ENCODE peak calls at places on chromosome 22, in ten cellular contexts. M is small intestine; W is CD4-positive, alpha-beta T cell; B is esophagus muscularis mucosa; A is breast epithelium; K is CD8-positive, alpha-beta T cell; J is A549; C is cardiac muscle cell; O is WERI-Rb-1; U is keratinocyte. Y is an unnamed sample.

GRCh38 chr22:38029901-38030300 is 27.3 kb upstream of the PICK1 start:
- DNase-seq in J (no peak), U (no peak), O (no peak), C (no peak), W (no peak), K (no peak), B (no peak), M (no peak), A (no peak), Y (no peak)

GRCh38 chr22:30262917-30263741 is 3.5 kb downstream of the OSM start:
- DNase-seq in U (no peak), O (peak; percentile 83), W (peak; percentile 71), M (peak; percentile 50), C (peak; percentile 87), B (no peak), K (peak; percentile 87), A (peak; percentile 51), J (no peak), Y (no peak)

GRCh38 chr22:24144056-24144455 is 37.2 kb upstream of the SUSD2 start:
- DNase-seq in O (no peak), A (no peak), J (no peak), M (no peak), B (no peak), U (no peak), C (no peak), K (no peak), W (no peak), Y (no peak)

GRCh38 chr22:42111798-42112197 is 18.8 kb downstream of the CYP2D6 start:
- DNase-seq in K (no peak), M (no peak), C (no peak), U (no peak), A (no peak), B (no peak), O (no peak), J (no peak), W (no peak), Y (no peak)

GRCh38 chr22:31244943-31245451 is 32.9 kb downstream of the LIMK2 start:
- DNase-seq in A (no peak), B (no peak), O (no peak), J (no peak), K (no peak), U (no peak), C (no peak), M (no peak), W (no peak), Y (no peak)

GRCh38 chr22:37776639-37777005 is 31.1 kb upstream of the GCAT start:
- DNase-seq in W (no peak), M (no peak), C (no peak), B (no peak), K (no peak), A (no peak), J (no peak), U (no peak), O (no peak), Y (no peak)

GRCh38 chr22:43085658-43086606 is 3.3 kb downstream of the TTLL1 start:
- DNase-seq in U (no peak), B (no peak), J (no peak), W (no peak), C (peak; percentile 45), K (no peak), O (no peak), A (no peak), M (peak; percentile 20), Y (no peak)

GRCh38 chr22:11605468-11605981 is 3922.5 kb upstream of the OR11H1 start:
- DNase-seq in B (peak; percentile 92), J (no peak), U (no peak), W (no peak), K (no peak), M (no peak), A (no peak), O (no peak), C (no peak), Y (no peak)

GRCh38 chr22:23002612-23003180 is 67.6 kb upstream of the GNAZ start:
- DNase-seq in A (no peak), O (no peak), U (no peak), K (no peak), C (no peak), J (no peak), M (no peak), W (no peak), B (no peak), Y (no peak)

GRCh38 chr22:44407404-44408226 is 90.4 kb downstream of the RTL6 start:
- DNase-seq in W (no peak), J (no peak), K (no peak), A (no peak), U (no peak), M (no peak), C (no peak), B (no peak), O (peak; percentile 5), Y (no peak)

GRCh38 chr22:28207281-28208030 is 288.4 kb upstream of the PITPNB start:
- DNase-seq in W (no peak), J (no peak), U (no peak), M (no peak), O (no peak), B (no peak), C (no peak), A (no peak), K (no peak), Y (no peak)

GRCh38 chr22:34645375-34645774 is 420.6 kb upstream of the ISX start:
- DNase-seq in C (peak; percentile 34), A (no peak), M (no peak), O (peak; percentile 50), J (no peak), W (no peak), B (no peak), U (no peak), K (no peak), Y (no peak)

GRCh38 chr22:19979712-19980493 is 36.7 kb downstream of the ARVCF start:
- DNase-seq in J (no peak), A (no peak), U (no peak), C (no peak), K (no peak), O (no peak), M (no peak), W (no peak), B (no peak), Y (no peak)

GRCh38 chr22:23816552-23816976 is 22.2 kb downstream of the DERL3 start:
- DNase-seq in J (no peak), A (no peak), C (no peak), M (no peak), U (no peak), B (no peak), W (no peak), O (no peak), K (no peak), Y (no peak)

GRCh38 chr22:41526802-41527799 is 17.2 kb downstream of the POLR3H start:
- DNase-seq in M (peak; percentile 36), B (no peak), K (peak; percentile 82), J (peak; percentile 66), U (no peak), A (no peak), O (peak; percentile 53), W (peak; percentile 71), C (peak; percentile 29), Y (peak; percentile 49)

DNA sequence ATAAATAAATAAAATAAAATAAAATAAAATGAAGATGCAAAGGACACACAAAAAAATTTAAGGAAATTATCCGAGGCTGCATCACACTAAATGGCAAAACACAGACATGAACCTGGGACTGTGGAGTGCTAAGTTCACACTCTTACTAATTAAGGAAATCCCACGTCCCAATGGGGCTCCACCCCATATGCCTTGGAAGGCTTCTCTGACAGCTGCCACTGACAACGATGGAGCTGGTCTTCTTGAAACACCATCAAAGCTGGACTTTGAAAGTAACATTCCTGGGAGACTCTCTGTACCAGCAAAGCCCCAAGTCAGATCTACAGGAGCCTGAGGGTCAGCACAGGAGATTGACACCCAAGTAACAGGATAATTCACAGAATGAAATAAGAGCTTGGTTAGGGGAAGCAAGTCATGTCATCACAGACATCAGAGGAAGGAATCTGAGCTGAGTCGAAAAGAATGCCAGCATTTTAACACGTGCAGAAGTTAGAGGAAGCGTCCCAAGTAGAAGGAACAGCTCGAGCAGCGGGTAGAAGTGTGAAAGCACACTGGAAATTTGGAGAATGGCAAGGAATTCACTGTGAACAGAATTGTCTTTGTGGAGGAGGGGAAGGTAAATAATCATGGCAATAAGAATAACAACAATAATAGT is 13.8 kb downstream of the TPST2 start:
- DNase-seq in A (no peak), C (no peak), J (no peak), W (no peak), U (no peak), B (no peak), M (no peak), O (no peak), K (no peak), Y (no peak)
- H3K27ac ChIP-seq in A (no peak overlapping the region), C (peak overlapping the region; percentile 47), J (no peak overlapping the region), W (no peak overlapping the region), U (no peak overlapping the region), B (no peak overlapping the region), M (no peak overlapping the region), O (no peak overlapping the region), K (no peak overlapping the region), Y (no peak overlapping the region)

DNA sequence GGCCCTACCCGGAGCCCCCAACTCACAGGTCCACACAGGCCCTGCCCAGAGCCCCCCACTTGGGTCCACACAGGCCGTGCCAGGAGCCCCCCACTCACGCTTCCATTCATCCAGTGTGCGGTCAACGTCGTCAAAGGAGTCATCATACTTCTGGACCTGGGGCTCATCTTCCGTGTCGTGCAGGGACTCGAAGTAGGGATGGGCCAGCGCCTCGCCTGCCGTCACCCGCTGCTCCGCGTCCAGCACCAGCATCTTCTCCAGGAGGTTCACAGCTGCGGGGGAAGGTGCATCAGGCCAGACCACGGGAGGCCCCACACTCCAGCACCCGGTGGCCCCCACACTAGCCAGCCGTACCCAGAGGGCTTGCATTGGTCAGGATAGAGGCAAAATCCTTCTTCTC is 4.0 kb upstream of the HDAC10 start:
- DNase-seq in J (no peak), O (no peak), K (no peak), M (no peak), C (no peak), U (no peak), W (no peak), B (no peak), A (no peak), Y (no peak)
- H3K27ac ChIP-seq in J (no peak overlapping the region), O (no peak overlapping the region), K (no peak overlapping the region), M (no peak overlapping the region), C (no peak overlapping the region), U (no peak overlapping the region), W (no peak overlapping the region), B (no peak overlapping the region), A (no peak overlapping the region), Y (no peak overlapping the region)

DNA sequence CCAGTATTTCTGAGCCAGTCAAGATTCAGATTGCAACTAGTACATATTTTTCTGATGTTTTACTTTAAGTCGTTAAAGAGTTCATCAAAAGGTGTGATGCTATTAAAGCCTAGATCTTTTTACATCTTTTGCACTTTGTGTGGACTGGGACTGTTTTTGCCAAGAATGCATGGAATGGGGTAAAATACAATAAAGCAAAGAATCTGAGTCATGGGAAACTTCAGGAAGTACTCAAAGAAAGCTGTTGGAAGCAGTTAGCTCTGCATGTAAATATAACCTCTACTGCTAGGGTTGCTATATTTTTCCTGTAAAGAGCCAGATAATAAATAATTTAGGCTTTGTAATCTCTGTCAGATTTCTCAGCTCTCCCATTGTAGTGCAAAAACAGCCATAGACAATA is 20.9 kb downstream of the ATXN10 start:
- DNase-seq in C (no peak), A (no peak), B (no peak), W (no peak), U (no peak), J (no peak), M (no peak), O (no peak), K (no peak), Y (no peak)
- H3K27ac ChIP-seq in C (no peak overlapping the region), A (no peak overlapping the region), B (no peak overlapping the region), W (no peak overlapping the region), U (no peak overlapping the region), J (peak overlapping the region; percentile 92), M (no peak overlapping the region), O (no peak overlapping the region), K (no peak overlapping the region), Y (no peak overlapping the region)

GRCh38 chr22:39360674-39361413 is 11.1 kb downstream of the SYNGR1 start:
- DNase-seq in B (no peak), M (no peak), U (no peak), O (peak; percentile 58), K (no peak), W (no peak), A (peak; percentile 53), C (no peak), J (no peak), Y (no peak)
- H3K27ac ChIP-seq in B (no peak overlapping the region), M (no peak overlapping the region), U (peak overlapping the region; percentile 26), O (peak overlapping the region; percentile 95), K (no peak overlapping the region), W (no peak overlapping the region), A (peak overlapping the region; percentile 79), C (no peak overlapping the region), J (peak overlapping the region; percentile 37), Y (no peak overlapping the region)

Y was measured in substantia nigra.